ENCODE peak calls at places on chromosomes 13 and 19, in four cellular contexts. W is GM12891, K is K562, A is GM12878. J is an unnamed sample.

GRCh38 chr13:22836475-22836874 is 344.3 kb upstream of the SGCG start:
- DNase-seq in W (no peak), K (no peak), A (no peak), J (no peak)

GRCh38 chr19:7944177-7944761 is 803 bp upstream of the TIMM44 start:
- DNase-seq in W (peak), K (peak), A (peak), J (peak)

GRCh38 chr19:35637165-35637564 is 4.4 kb upstream of the ETV2 start:
- DNase-seq in W (no peak), K (no peak), A (no peak), J (no peak)

GRCh38 chr13:98521876-98522275 is 55.0 kb downstream of the STK24 start:
- DNase-seq in W (no peak), K (no peak), A (no peak), J (no peak)

GRCh38 chr19:41616785-41617621 is 9.9 kb downstream of the CEACAM4 start:
- DNase-seq in W (no peak), K (no peak), A (no peak), J (no peak)

GRCh38 chr19:40539070-40539469 is 37.6 kb upstream of the SHKBP1 start:
- DNase-seq in W (no peak), K (no peak), A (no peak), J (no peak)

GRCh38 chr19:39382991-39383828 is 7.7 kb downstream of the PAF1 start:
- DNase-seq in W (no peak), K (no peak), A (no peak), J (no peak)

GRCh38 chr19:40594251-40594650 is 6.9 kb upstream of the LTBP4 start:
- DNase-seq in W (no peak), K (no peak), A (no peak), J (no peak)

GRCh38 chr13:114124921-114125320 is 7.5 kb downstream of the RASA3 start:
- DNase-seq in W (no peak), K (no peak), A (no peak), J (peak)

GRCh38 chr13:40309881-40310280 is 356.6 kb downstream of the FOXO1 start:
- DNase-seq in W (no peak), K (no peak), A (no peak), J (no peak)

GRCh38 chr13:49419292-49419691 is 24.6 kb downstream of the CAB39L start:
- DNase-seq in W (no peak), K (no peak), A (no peak), J (no peak)

GRCh38 chr19:48135411-48135810 is 24.8 kb upstream of the PLA2G4C start:
- DNase-seq in W (no peak), K (peak), A (no peak), J (no peak)

GRCh38 chr19:31099470-31100190 is 249.6 kb downstream of the TSHZ3 start:
- DNase-seq in W (no peak), K (no peak), A (no peak), J (no peak)

GRCh38 chr19:55372316-55373081 is 2.2 kb upstream of the IL11 start:
- DNase-seq in W (no peak), K (no peak), A (no peak), J (no peak)

GRCh38 chr13:50386527-50387123 is 371.4 kb downstream of the KCNRG start:
- DNase-seq in W (no peak), K (no peak), A (no peak), J (no peak)

GRCh38 chr19:17560205-17560595 is 4.8 kb downstream of the COLGALT1 start:
- DNase-seq in W (no peak), K (no peak), A (no peak), J (peak)

GRCh38 chr13:34833562-34834182 is 108.4 kb upstream of the NBEA start:
- DNase-seq in W (no peak), K (no peak), A (no peak), J (no peak)

GRCh38 chr13:80214521-80214941 is 126.4 kb downstream of the SPRY2 start:
- DNase-seq in W (no peak), K (no peak), A (no peak), J (no peak)

GRCh38 chr19:4067396-4068057 is 828 bp upstream of the ZBTB7A start:
- DNase-seq in W (no peak), K (peak), A (no peak), J (no peak)

GRCh38 chr13:107271226-107271625 is 703.3 kb upstream of the ARGLU1 start:
- DNase-seq in W (no peak), K (no peak), A (no peak), J (no peak)

GRCh38 chr13:50033696-50034095 is 18.5 kb downstream of the KCNRG start:
- DNase-seq in W (no peak), K (no peak), A (no peak), J (no peak)

GRCh38 chr13:79455331-79455730 is 25.6 kb upstream of the NDFIP2 start:
- DNase-seq in W (no peak), K (no peak), A (no peak), J (no peak)

DNA sequence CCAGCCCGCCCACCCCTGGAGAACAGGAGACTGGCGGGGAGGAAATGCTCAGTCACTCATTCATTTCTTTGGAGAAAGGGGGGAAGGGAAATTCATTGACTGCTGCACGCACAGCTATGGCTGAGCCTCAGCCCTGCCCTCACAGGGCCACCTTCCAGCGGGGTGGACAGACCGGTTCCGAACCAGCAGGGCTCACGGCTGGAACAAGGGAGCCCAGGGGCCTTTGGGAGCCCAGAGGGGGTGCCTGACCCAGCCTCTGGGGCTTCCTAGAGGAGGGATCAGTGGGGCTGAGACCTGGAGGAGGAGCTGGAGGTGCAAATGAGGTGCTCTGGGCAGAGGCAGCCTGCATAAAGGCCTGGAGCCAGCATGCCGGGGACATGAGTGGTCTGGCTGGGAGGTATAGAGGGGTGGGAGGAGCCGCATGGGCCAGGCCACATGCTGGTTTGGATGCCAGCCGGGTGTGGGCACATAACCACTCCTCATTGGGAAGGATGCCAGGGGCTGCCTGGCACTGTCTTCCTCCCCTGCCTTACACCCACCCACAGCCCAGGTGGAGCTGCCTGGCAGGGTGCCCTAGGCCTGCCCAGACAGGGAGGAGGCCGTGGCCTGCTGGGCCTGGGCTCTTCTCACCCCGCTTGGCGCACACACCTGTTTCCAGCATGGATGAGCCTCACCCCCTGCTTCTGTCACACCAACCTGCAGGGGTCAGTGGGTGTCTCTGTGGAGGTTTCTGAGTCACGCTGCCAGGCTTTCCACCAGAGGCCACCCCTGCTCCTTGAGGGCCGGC is 26.9 kb downstream of the PPP5C start:
- DNase-seq in W (no peak), K (no peak), A (no peak), J (no peak)
- TF ChIP-seq SPI1 in W (no peak), K (no peak), A (no peak), J (no peak)

DNA sequence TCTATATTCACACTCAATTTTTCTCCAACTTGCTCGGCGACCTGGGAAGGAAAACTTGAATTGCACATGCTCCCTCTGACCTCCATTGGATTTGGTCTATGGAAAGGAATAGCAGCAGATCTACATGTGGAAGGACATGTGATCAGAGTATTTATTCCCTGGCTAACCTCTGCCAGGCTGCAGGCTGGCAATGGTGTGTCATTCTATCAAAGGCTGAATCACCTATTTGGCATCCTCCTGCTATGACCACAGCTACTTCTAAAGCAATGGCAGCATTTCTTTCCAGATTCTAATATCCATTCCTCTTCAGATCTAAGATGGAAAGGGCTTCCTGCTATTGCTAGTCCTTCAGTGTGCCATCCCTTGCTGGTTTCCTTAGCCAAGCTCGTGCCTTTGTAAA is 144.3 kb upstream of the FREM2 start:
- DNase-seq in W (no peak), K (no peak), A (no peak), J (no peak)
- TF ChIP-seq SPI1 in W (no peak), K (no peak), A (no peak), J (no peak)

DNA sequence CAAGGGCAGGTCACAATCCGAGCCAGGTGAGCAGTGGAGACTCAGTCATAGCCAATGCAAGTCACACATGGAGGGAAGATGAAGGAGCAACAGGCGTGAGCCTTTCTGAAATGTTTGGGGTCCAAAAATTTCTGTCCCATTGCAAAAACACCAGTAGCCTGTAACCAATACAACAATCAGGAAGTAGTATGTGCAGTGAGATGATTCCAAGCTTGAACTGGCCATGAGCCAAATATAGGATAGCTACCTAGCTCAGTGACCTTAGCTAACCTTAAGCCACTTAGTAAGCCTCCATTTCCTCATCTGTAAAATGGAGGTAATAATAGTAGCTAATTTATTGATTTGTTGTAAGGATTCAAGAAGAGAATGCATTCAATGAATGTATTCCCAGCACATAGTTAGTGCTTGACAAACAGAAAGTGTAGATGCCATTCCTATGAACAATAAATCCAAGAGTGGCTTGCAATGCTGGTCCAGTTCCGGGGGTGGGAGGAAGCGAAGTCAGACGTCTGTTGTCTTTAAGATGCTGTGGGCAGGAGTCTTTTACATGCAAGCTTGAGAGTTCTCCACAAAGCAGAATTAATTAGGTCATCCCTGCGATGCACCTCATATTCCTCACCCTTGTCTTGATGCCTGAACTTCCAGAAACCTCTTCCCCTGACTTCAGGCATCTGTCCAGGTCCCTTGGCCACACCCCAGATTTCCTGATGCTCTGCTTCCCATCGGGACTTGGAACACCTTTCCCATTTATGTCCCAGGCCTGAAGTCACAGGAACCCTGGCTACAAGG is 195.7 kb upstream of the UBL3 start:
- DNase-seq in W (no peak), K (no peak), A (no peak), J (no peak)
- TF ChIP-seq SPI1 in W (no peak), K (no peak), A (no peak), J (no peak)

GRCh38 chr19:33359581-33359980 is 13.9 kb upstream of the CEBPG start:
- DNase-seq in W (no peak), K (no peak), A (no peak), J (no peak)

GRCh38 chr19:33358408-33358807 is 15.1 kb upstream of the CEBPG start:
- DNase-seq in W (no peak), K (no peak), A (no peak), J (no peak)

GRCh38 chr19:33349319-33350289 is 23.9 kb upstream of the CEBPG start:
- DNase-seq in W (no peak), K (no peak), A (no peak), J (no peak)

GRCh38 chr19:33350538-33351309 is 22.8 kb upstream of the CEBPG start:
- DNase-seq in W (no peak), K (no peak), A (no peak), J (no peak)

GRCh38 chr19:33355535-33355934 is 18.0 kb upstream of the CEBPG start:
- DNase-seq in W (no peak), K (no peak), A (no peak), J (no peak)
- TF ChIP-seq SPI1 in W (no peak), K (no peak), A (no peak), J (no peak)

DNA sequence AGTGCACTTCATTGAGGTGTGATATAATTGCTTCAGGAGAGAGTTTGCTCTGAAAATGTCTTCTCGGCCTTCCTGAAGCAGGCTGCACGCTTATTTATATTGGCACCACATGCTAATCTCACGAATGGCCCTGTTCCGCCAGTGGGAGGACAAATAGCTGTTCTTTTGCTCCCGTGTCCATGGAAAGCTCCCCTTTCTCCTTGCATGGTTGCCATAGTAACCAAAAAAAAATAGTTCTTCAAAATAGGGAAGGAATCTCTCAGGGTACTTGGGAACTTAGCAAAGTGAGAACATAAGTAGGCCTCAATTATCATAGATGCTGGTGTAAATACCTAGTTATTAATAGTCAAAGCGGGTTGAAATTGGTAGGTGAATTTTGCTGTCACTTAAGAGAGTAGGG is 221.9 kb downstream of the ZIC5 start:
- DNase-seq in W (no peak), K (no peak), A (no peak), J (no peak)
- TF ChIP-seq SPI1 in W (no peak), K (no peak), A (no peak), J (no peak)

DNA sequence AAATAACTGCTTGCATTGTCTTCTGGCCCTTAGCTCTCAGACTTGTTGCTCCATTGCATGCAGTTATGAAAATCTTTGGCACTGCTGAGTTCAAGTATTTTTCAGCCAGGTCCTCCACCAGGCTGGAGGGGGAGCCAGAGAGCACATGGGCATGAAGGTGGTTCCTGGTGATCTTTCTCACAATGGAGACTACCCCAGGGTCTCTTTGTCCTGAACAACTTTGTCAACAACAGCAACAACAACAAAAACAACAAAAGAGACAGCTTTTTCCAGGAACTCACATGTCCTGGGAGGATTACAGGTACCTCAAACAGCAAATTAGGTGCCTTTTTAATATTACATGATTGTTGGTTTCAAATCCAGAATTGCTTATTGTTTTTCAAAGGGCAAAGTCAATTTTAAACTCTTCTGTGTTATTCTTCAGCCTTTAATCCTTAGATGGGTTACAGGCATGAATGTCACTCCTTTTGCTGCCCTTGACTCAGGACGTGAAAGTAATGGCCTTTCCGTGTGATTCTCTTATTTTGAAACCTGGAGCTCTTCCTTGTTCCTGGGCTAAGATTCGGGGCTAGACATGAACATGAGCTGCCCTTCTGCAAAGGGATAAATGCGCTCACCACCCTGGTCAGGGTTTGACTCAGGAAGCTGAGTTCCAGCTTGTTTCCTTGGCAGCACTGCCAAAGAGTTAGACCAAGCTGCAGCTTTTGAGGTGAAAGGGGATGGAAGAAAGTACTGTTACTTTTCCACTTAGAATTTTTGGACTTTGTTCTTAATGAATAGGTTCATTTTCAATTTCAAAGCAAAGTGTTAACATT is 1.8 kb downstream of the RGCC start:
- DNase-seq in W (peak), K (peak), A (no peak), J (peak)
- TF ChIP-seq SPI1 in W (no peak), K (no peak), A (no peak), J (no peak)

GRCh38 chr19:11693505-11694499 is 44.9 kb downstream of the ZNF823 start:
- DNase-seq in W (no peak), K (no peak), A (no peak), J (peak)
- TF ChIP-seq SPI1 in W (no peak), K (no peak), A (no peak), J (no peak)

DNA sequence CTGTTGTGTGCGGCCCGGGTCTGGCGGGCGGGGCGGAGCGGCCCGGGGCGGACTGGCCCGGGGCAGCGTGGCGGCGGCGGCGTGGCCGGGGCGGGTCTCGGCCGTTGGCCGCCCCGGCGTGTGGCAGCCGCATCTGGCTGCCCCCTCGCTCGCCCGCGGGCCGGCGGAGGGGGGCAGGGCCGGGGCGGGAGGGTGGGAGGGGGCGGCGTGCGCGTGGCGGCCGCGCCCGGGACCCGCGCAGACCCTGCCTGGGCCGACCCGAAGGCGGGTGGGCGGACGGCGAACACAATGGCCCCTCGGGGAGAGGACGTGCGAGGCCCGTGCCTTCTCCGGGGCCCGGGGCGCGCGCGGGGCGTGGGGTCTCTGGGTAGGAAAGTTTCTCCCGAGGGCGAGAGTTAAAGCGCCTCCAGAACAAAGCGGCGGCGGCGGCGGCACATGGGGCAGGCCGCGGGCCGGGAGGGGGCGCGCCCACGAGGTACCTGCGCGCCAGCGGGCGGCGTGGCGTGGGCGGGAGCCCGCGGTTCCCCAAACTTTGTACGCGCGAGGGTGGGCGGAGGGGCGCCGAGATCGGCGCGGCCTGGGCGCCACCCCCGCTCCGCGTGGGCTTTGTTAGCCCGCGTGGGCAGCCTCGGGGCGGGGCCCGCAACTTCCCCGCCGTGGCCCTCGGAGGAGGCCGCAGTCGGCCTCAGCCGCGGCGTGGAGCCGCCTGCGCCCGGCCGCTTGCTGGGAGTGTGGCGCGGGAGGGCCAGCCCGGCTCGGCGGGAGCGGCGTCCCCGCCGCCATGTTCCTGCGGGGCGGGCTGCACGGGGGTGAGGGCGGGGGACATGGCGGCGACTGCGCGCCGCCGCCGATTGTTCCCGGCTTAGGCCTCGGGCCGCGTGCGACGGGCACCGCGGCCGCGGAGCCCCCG is 764 bp downstream of the MIR17HG start:
- DNase-seq in W (peak), K (peak), A (no peak), J (peak)
- TF ChIP-seq SPI1 in W (no peak), K (no peak), A (no peak), J (no peak)

DNA sequence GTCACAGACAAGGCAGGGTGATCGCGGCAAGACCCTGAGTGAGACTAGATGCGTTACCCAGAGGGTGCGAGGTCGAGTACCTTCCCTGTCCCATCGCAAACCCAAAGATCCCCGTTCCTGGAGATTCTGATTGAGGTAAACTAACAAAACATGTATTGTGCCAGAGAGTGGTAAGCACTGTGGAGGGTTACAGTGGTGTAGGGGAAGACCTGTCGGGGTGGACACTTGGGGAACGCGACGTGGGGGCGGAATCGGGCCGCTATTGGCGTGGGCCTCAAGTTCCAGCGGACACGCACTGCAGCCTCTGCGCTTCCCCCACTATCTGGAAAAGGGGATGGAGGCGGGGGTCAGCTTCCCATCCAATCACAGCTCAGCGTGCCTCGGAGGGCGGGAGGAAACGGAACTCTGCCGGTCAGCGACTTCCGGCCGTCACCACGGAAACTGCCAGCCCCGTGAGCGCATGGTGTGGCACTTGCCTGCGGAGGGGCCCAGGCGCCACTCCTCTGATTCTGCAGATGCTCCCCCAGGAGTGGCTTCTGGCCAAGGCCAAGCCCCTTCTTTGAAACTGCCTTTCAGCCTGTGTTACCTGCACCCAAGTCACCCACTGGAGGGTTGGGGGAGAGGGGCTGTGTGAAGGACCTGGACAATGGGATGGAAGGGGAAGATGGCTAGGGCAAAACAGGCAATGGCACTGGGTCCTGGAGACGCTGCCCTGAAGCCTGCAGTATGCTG is 1.0 kb upstream of the UBE2M start:
- DNase-seq in W (peak), K (peak), A (peak), J (peak)
- TF ChIP-seq SPI1 in W (peak), K (no peak), A (peak), J (peak)